ENCODE peak calls at places on chromosomes 12 and 14, in four cellular contexts. One of them, this sample, is unnamed.

GRCh38 chr12:89636054-89636775 is 72.4 kb downstream of the ATP2B1 start:
- DNase-seq in neuronal stem cell: no peak
- DNase-seq in kidney tubule cell: peak; percentile 51
- DNase-seq in NCI-H2171 treated with DMSO at 0.1 percent for 48 hours: no peak
- DNase-seq in this sample: no peak

GRCh38 chr14:38409081-38409705 is 153.3 kb upstream of the CLEC14A start:
- DNase-seq in neuronal stem cell: no peak
- DNase-seq in kidney tubule cell: no peak
- DNase-seq in NCI-H2171 treated with DMSO at 0.1 percent for 48 hours: no peak
- DNase-seq in this sample: no peak

GRCh38 chr12:126191037-126191891 is 1126.0 kb downstream of the AACS start:
- DNase-seq in neuronal stem cell: peak; percentile 15
- DNase-seq in kidney tubule cell: no peak
- DNase-seq in NCI-H2171 treated with DMSO at 0.1 percent for 48 hours: no peak
- DNase-seq in this sample: no peak

GRCh38 chr14:84442481-84442880 is 1087.5 kb upstream of the FLRT2 start:
- DNase-seq in neuronal stem cell: no peak
- DNase-seq in kidney tubule cell: no peak
- DNase-seq in NCI-H2171 treated with DMSO at 0.1 percent for 48 hours: no peak
- DNase-seq in this sample: peak; percentile 39

GRCh38 chr14:49598479-49599301 is at the start of gene LRR1:
- DNase-seq in neuronal stem cell: peak; percentile 74
- DNase-seq in kidney tubule cell: peak; percentile 87
- DNase-seq in NCI-H2171 treated with DMSO at 0.1 percent for 48 hours: peak; percentile 94
- DNase-seq in this sample: peak; percentile 90

GRCh38 chr12:68367136-68367535 is 35.0 kb upstream of the MDM1 start:
- DNase-seq in neuronal stem cell: no peak
- DNase-seq in kidney tubule cell: no peak
- DNase-seq in NCI-H2171 treated with DMSO at 0.1 percent for 48 hours: no peak
- DNase-seq in this sample: no peak

GRCh38 chr14:26281280-26281998 is 316.4 kb downstream of the NOVA1 start:
- DNase-seq in neuronal stem cell: no peak
- DNase-seq in kidney tubule cell: peak; percentile 76
- DNase-seq in NCI-H2171 treated with DMSO at 0.1 percent for 48 hours: peak; percentile 13
- DNase-seq in this sample: peak; percentile 30

GRCh38 chr12:5051913-5052312 is 8.2 kb downstream of the KCNA5 start:
- DNase-seq in neuronal stem cell: no peak
- DNase-seq in kidney tubule cell: no peak
- DNase-seq in NCI-H2171 treated with DMSO at 0.1 percent for 48 hours: no peak
- DNase-seq in this sample: no peak

GRCh38 chr14:81363746-81364400 is 36.3 kb downstream of the STON2 start:
- DNase-seq in neuronal stem cell: no peak
- DNase-seq in kidney tubule cell: no peak
- DNase-seq in NCI-H2171 treated with DMSO at 0.1 percent for 48 hours: peak; percentile 95
- DNase-seq in this sample: no peak

GRCh38 chr14:101229666-101230065 is 326.1 kb upstream of the RTL1 start:
- DNase-seq in neuronal stem cell: no peak
- DNase-seq in kidney tubule cell: no peak
- DNase-seq in NCI-H2171 treated with DMSO at 0.1 percent for 48 hours: no peak
- DNase-seq in this sample: no peak

GRCh38 chr14:101476931-101477553 is 84.3 kb upstream of the DIO3 start:
- DNase-seq in neuronal stem cell: no peak
- DNase-seq in kidney tubule cell: peak; percentile 42
- DNase-seq in NCI-H2171 treated with DMSO at 0.1 percent for 48 hours: peak; percentile 91
- DNase-seq in this sample: no peak

GRCh38 chr14:99574099-99574880 is 29.7 kb downstream of the CCDC85C start:
- DNase-seq in neuronal stem cell: peak; percentile 45
- DNase-seq in kidney tubule cell: peak; percentile 93
- DNase-seq in NCI-H2171 treated with DMSO at 0.1 percent for 48 hours: peak; percentile 60
- DNase-seq in this sample: no peak

GRCh38 chr12:41634096-41634495 is 446.0 kb downstream of the PDZRN4 start:
- DNase-seq in neuronal stem cell: no peak
- DNase-seq in kidney tubule cell: no peak
- DNase-seq in NCI-H2171 treated with DMSO at 0.1 percent for 48 hours: no peak
- DNase-seq in this sample: no peak

GRCh38 chr14:53109028-53109687 is 44.0 kb downstream of the DDHD1 start:
- DNase-seq in neuronal stem cell: no peak
- DNase-seq in kidney tubule cell: no peak
- DNase-seq in NCI-H2171 treated with DMSO at 0.1 percent for 48 hours: no peak
- DNase-seq in this sample: no peak

This sample was measured in lung microvascular endothelial cell.